ENCODE peak calls at places on chromosomes 4 and X, in nine cellular contexts. One of them, this sample, is unnamed.

GRCh38 chr4:95129708-95130343 is 372.1 kb downstream of the BMPR1B start:
- DNase-seq in suprapubic skin: no peak
- DNase-seq in sigmoid colon: no peak
- DNase-seq in upper lobe of left lung: peak; percentile 49
- DNase-seq in HepG2: no peak
- DNase-seq in transverse colon: no peak
- DNase-seq in H1: no peak
- DNase-seq in HCT116: peak; percentile 73
- DNase-seq in stomach: no peak
- DNase-seq in this sample: peak; percentile 25

GRCh38 chrX:10008483-10009056 is 41.4 kb downstream of the CLDN34 start:
- DNase-seq in upper lobe of left lung: no peak
- DNase-seq in H1: no peak
- DNase-seq in stomach: no peak
- DNase-seq in HepG2: no peak
- DNase-seq in transverse colon: no peak
- DNase-seq in suprapubic skin: no peak
- DNase-seq in sigmoid colon: no peak
- DNase-seq in HCT116: no peak
- DNase-seq in this sample: no peak

GRCh38 chrX:118484216-118484903 is 11.3 kb upstream of the DOCK11 start:
- DNase-seq in H1: no peak
- DNase-seq in transverse colon: no peak
- DNase-seq in suprapubic skin: no peak
- DNase-seq in sigmoid colon: no peak
- DNase-seq in HCT116: no peak
- DNase-seq in HepG2: no peak
- DNase-seq in stomach: peak; percentile 36
- DNase-seq in upper lobe of left lung: no peak
- DNase-seq in this sample: no peak

GRCh38 chr4:56979674-56980073 is 978 bp downstream of the POLR2B start:
- DNase-seq in HCT116: no peak
- DNase-seq in suprapubic skin: no peak
- DNase-seq in upper lobe of left lung: peak; percentile 46
- DNase-seq in HepG2: peak; percentile 31
- DNase-seq in sigmoid colon: no peak
- DNase-seq in stomach: no peak
- DNase-seq in transverse colon: peak; percentile 31
- DNase-seq in H1: no peak
- DNase-seq in this sample: no peak

GRCh38 chr4:173448103-173448502 is 49.2 kb upstream of the SCRG1 start:
- DNase-seq in stomach: no peak
- DNase-seq in transverse colon: peak; percentile 21
- DNase-seq in H1: no peak
- DNase-seq in HCT116: no peak
- DNase-seq in sigmoid colon: peak; percentile 87
- DNase-seq in upper lobe of left lung: no peak
- DNase-seq in suprapubic skin: no peak
- DNase-seq in HepG2: no peak
- DNase-seq in this sample: peak; percentile 53

GRCh38 chr4:118957683-118958082 is 69.0 kb downstream of the SYNPO2 start:
- DNase-seq in transverse colon: no peak
- DNase-seq in sigmoid colon: no peak
- DNase-seq in HepG2: no peak
- DNase-seq in H1: no peak
- DNase-seq in upper lobe of left lung: no peak
- DNase-seq in suprapubic skin: no peak
- DNase-seq in stomach: no peak
- DNase-seq in HCT116: no peak
- DNase-seq in this sample: no peak

GRCh38 chrX:65723706-65724105 is 56.3 kb downstream of the MSN start:
- DNase-seq in HCT116: no peak
- DNase-seq in stomach: no peak
- DNase-seq in H1: no peak
- DNase-seq in upper lobe of left lung: no peak
- DNase-seq in HepG2: no peak
- DNase-seq in transverse colon: no peak
- DNase-seq in sigmoid colon: no peak
- DNase-seq in suprapubic skin: no peak
- DNase-seq in this sample: no peak

GRCh38 chr4:108556166-108556565 is 64.2 kb upstream of the RPL34 start:
- DNase-seq in HCT116: no peak
- DNase-seq in H1: no peak
- DNase-seq in transverse colon: no peak
- DNase-seq in upper lobe of left lung: no peak
- DNase-seq in suprapubic skin: no peak
- DNase-seq in HepG2: no peak
- DNase-seq in stomach: no peak
- DNase-seq in sigmoid colon: no peak
- DNase-seq in this sample: no peak

GRCh38 chr4:144723471-144723870 is 77.5 kb downstream of the HHIP start:
- DNase-seq in upper lobe of left lung: no peak
- DNase-seq in HCT116: no peak
- DNase-seq in sigmoid colon: no peak
- DNase-seq in H1: no peak
- DNase-seq in suprapubic skin: no peak
- DNase-seq in transverse colon: no peak
- DNase-seq in stomach: no peak
- DNase-seq in HepG2: no peak
- DNase-seq in this sample: no peak

GRCh38 chr4:184807797-184808718 is 17.7 kb downstream of the ACSL1 start:
- DNase-seq in H1: peak; percentile 65
- DNase-seq in suprapubic skin: no peak
- DNase-seq in HepG2: peak; percentile 85
- DNase-seq in sigmoid colon: no peak
- DNase-seq in stomach: peak; percentile 49
- DNase-seq in transverse colon: no peak
- DNase-seq in upper lobe of left lung: peak; percentile 73
- DNase-seq in HCT116: no peak
- DNase-seq in this sample: no peak

GRCh38 chrX:10939384-10939783 is 171.7 kb upstream of the HCCS start:
- DNase-seq in HCT116: no peak
- DNase-seq in stomach: no peak
- DNase-seq in sigmoid colon: no peak
- DNase-seq in HepG2: peak; percentile 64
- DNase-seq in upper lobe of left lung: no peak
- DNase-seq in suprapubic skin: no peak
- DNase-seq in transverse colon: no peak
- DNase-seq in H1: no peak
- DNase-seq in this sample: peak; percentile 26

GRCh38 chrX:50470103-50471031 is at the start of gene DGKK:
- DNase-seq in suprapubic skin: no peak
- DNase-seq in sigmoid colon: no peak
- DNase-seq in H1: peak; percentile 76
- DNase-seq in HepG2: peak; percentile 67
- DNase-seq in upper lobe of left lung: no peak
- DNase-seq in HCT116: no peak
- DNase-seq in transverse colon: no peak
- DNase-seq in stomach: no peak
- DNase-seq in this sample: no peak

GRCh38 chrX:132218100-132218807 is 993 bp downstream of the RAP2C start:
- DNase-seq in stomach: peak; percentile 81
- DNase-seq in suprapubic skin: peak; percentile 90
- DNase-seq in transverse colon: peak; percentile 87
- DNase-seq in H1: peak; percentile 66
- DNase-seq in HepG2: peak; percentile 73
- DNase-seq in sigmoid colon: peak; percentile 91
- DNase-seq in upper lobe of left lung: peak; percentile 80
- DNase-seq in HCT116: peak; percentile 67
- DNase-seq in this sample: peak; percentile 69
- TF ChIP-seq POLR2AphosphoS5 in stomach: peak; percentile 80
- TF ChIP-seq POLR2AphosphoS5 in suprapubic skin: no peak
- TF ChIP-seq POLR2AphosphoS5 in transverse colon: peak; percentile 80
- TF ChIP-seq POLR2AphosphoS5 in H1: peak; percentile 33
- TF ChIP-seq POLR2AphosphoS5 in HepG2: peak; percentile 32
- TF ChIP-seq POLR2AphosphoS5 in sigmoid colon: peak; percentile 64
- TF ChIP-seq POLR2AphosphoS5 in upper lobe of left lung: peak; percentile 75
- TF ChIP-seq POLR2AphosphoS5 in HCT116: peak; percentile 68
- TF ChIP-seq POLR2AphosphoS5 in this sample: peak; percentile 42

GRCh38 chr4:149836546-149836945 is 20.9 kb upstream of the IQCM start:
- DNase-seq in upper lobe of left lung: no peak
- DNase-seq in HCT116: no peak
- DNase-seq in sigmoid colon: no peak
- DNase-seq in suprapubic skin: no peak
- DNase-seq in stomach: no peak
- DNase-seq in HepG2: no peak
- DNase-seq in H1: no peak
- DNase-seq in transverse colon: no peak
- DNase-seq in this sample: no peak
- H3K4me1 ChIP-seq in upper lobe of left lung: no peaks in the 10 kb centered on the region
- H3K4me1 ChIP-seq in HCT116: no peaks in the 10 kb centered on the region
- H3K4me1 ChIP-seq in sigmoid colon: no peaks in the 10 kb centered on the region
- H3K4me1 ChIP-seq in suprapubic skin: no peaks in the 10 kb centered on the region
- H3K4me1 ChIP-seq in stomach: no peaks in the 10 kb centered on the region
- H3K4me1 ChIP-seq in HepG2: no peaks in the 10 kb centered on the region
- H3K4me1 ChIP-seq in H1: no peaks in the 10 kb centered on the region
- H3K4me1 ChIP-seq in transverse colon: no peaks in the 10 kb centered on the region
- H3K4me1 ChIP-seq in this sample: no peaks in the 10 kb centered on the region

DNA sequence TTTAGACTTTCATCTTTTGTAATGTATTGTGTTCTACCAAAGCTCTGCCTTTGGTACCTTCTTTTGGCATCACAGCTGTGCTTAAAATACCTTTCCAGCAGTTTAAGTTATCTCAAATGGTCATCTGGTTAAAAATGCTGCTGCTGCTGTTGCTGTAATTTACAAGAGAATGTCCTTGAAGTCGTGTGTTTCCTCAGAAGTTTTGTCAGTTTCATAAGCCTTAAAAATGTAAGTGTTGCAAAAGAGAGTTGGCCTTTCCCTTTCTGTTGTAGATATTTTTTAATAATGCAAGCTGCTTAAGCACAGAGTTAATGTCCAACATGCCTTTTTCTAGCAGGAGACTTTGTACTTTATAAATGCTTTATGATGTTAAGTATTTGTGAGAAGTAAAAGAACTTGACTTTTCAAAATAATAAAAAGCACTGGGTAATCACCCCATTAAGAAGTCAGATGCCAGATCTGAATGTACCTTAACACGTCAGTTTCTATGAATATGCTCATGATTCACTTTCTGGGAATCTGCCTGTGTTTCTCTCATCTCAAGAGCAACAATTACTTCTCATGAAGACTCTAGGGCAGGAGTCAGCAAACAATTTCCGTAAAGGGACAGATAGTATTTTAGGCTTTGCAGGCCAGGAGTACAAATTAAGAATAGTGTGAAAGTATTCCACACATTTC is 35.3 kb upstream of the TENM3 start:
- DNase-seq in H1: no peak
- DNase-seq in HepG2: no peak
- DNase-seq in HCT116: no peak
- DNase-seq in suprapubic skin: no peak
- DNase-seq in stomach: no peak
- DNase-seq in sigmoid colon: no peak
- DNase-seq in transverse colon: no peak
- DNase-seq in upper lobe of left lung: no peak
- DNase-seq in this sample: no peak
- H3K4me3 ChIP-seq in H1: no peak overlapping the region
- H3K4me3 ChIP-seq in HepG2: no peak overlapping the region
- H3K4me3 ChIP-seq in HCT116: no peak overlapping the region
- H3K4me3 ChIP-seq in suprapubic skin: no peak overlapping the region
- H3K4me3 ChIP-seq in stomach: no peak overlapping the region
- H3K4me3 ChIP-seq in sigmoid colon: no peak overlapping the region
- H3K4me3 ChIP-seq in transverse colon: no peak overlapping the region
- H3K4me3 ChIP-seq in upper lobe of left lung: no peak overlapping the region
- H3K4me3 ChIP-seq in this sample: no peak overlapping the region

DNA sequence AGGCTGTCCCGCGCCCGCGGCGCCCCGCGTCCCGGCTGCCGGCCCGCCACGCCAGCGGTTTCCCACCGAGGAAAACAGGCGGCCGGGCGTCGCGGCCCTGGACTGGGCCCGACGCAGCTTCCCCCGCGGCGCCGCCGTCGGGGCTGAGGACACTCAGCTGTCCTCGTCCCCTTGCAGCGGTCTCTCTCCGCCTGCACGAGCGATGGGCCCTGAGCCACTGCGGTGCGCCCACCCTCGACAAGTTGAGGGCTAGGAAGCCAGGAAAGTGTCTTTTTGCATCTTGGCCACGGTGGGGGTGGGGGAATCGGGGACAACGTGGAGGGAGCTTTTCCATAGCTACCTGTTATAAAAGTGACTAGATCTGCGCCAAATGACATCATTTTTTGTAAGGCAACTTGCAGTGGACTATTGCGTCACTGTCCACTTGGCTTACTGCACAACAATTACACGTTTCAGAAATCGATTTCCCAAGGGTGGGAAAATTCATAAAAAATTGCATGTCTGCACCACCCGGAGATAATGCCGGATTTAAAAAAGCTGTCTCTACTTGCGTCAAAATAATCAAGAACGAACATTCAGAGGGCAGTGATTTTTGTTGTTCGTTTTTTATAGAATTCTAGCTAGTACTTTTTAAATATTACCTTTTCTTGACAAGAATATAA is 1.1 kb downstream of the KLHL15 start:
- DNase-seq in HCT116: peak; percentile 24
- DNase-seq in stomach: no peak
- DNase-seq in sigmoid colon: peak; percentile 79
- DNase-seq in upper lobe of left lung: peak; percentile 31
- DNase-seq in HepG2: no peak
- DNase-seq in H1: peak; percentile 50
- DNase-seq in suprapubic skin: peak; percentile 65
- DNase-seq in transverse colon: no peak
- DNase-seq in this sample: peak; percentile 5
- TF ChIP-seq POLR2AphosphoS5 in HCT116: no peak
- TF ChIP-seq POLR2AphosphoS5 in stomach: no peak
- TF ChIP-seq POLR2AphosphoS5 in sigmoid colon: no peak
- TF ChIP-seq POLR2AphosphoS5 in upper lobe of left lung: no peak
- TF ChIP-seq POLR2AphosphoS5 in HepG2: no peak
- TF ChIP-seq POLR2AphosphoS5 in H1: peak; percentile 32
- TF ChIP-seq POLR2AphosphoS5 in suprapubic skin: no peak
- TF ChIP-seq POLR2AphosphoS5 in transverse colon: no peak
- TF ChIP-seq POLR2AphosphoS5 in this sample: no peak

GRCh38 chr4:176883108-176883550 is 90.4 kb upstream of the VEGFC start:
- DNase-seq in transverse colon: no peak
- DNase-seq in HepG2: no peak
- DNase-seq in sigmoid colon: no peak
- DNase-seq in H1: no peak
- DNase-seq in stomach: no peak
- DNase-seq in suprapubic skin: no peak
- DNase-seq in HCT116: no peak
- DNase-seq in upper lobe of left lung: no peak
- DNase-seq in this sample: no peak
- H3K4me1 ChIP-seq in transverse colon: no peaks in the 10 kb centered on the region
- H3K4me1 ChIP-seq in HepG2: no peaks in the 10 kb centered on the region
- H3K4me1 ChIP-seq in sigmoid colon: no peaks in the 10 kb centered on the region
- H3K4me1 ChIP-seq in H1: no peaks in the 10 kb centered on the region
- H3K4me1 ChIP-seq in stomach: peaks cover 11% of the 10 kb centered on the region
- H3K4me1 ChIP-seq in suprapubic skin: no peaks in the 10 kb centered on the region
- H3K4me1 ChIP-seq in HCT116: no peaks in the 10 kb centered on the region
- H3K4me1 ChIP-seq in upper lobe of left lung: no peaks in the 10 kb centered on the region
- H3K4me1 ChIP-seq in this sample: no peaks in the 10 kb centered on the region

This sample was measured in prostate gland.